ENCODE peak calls at places on chromosomes 1 and 21, in seven cellular contexts. One of them, this sample, is unnamed.

GRCh38 chr1:236685917-236686814 is at the start of gene ACTN2:
- DNase-seq in stimulated activated CD4-positive, alpha-beta T cell treated with anti-CD3 and anti-CD28 coated beads, Interleukin-1b, Interleukin-23, amount 100 ng/mL, for 24 hours: peak
- DNase-seq in frontal cortex: peak
- DNase-seq in activated CD4-positive, alpha-beta T cell treated with anti-CD3 and anti-CD28 coated beads, Interleukin-2, amount 50 U/mL, for 48 hours: peak
- DNase-seq in colonic mucosa: peak
- DNase-seq in T-cell: peak
- DNase-seq in fibroblast of mammary gland: no peak
- DNase-seq in this sample: no peak

GRCh38 chr1:53957231-53957818 is 11.2 kb downstream of the LRRC42 start:
- DNase-seq in stimulated activated CD4-positive, alpha-beta T cell treated with anti-CD3 and anti-CD28 coated beads, Interleukin-1b, Interleukin-23, amount 100 ng/mL, for 24 hours: no peak
- DNase-seq in frontal cortex: no peak
- DNase-seq in activated CD4-positive, alpha-beta T cell treated with anti-CD3 and anti-CD28 coated beads, Interleukin-2, amount 50 U/mL, for 48 hours: no peak
- DNase-seq in colonic mucosa: peak
- DNase-seq in T-cell: no peak
- DNase-seq in fibroblast of mammary gland: no peak
- DNase-seq in this sample: peak

GRCh38 chr1:3803905-3804626 is 7.8 kb upstream of the LRRC47 start:
- DNase-seq in stimulated activated CD4-positive, alpha-beta T cell treated with anti-CD3 and anti-CD28 coated beads, Interleukin-1b, Interleukin-23, amount 100 ng/mL, for 24 hours: no peak
- DNase-seq in frontal cortex: no peak
- DNase-seq in activated CD4-positive, alpha-beta T cell treated with anti-CD3 and anti-CD28 coated beads, Interleukin-2, amount 50 U/mL, for 48 hours: no peak
- DNase-seq in colonic mucosa: no peak
- DNase-seq in T-cell: no peak
- DNase-seq in fibroblast of mammary gland: no peak
- DNase-seq in this sample: no peak

GRCh38 chr1:46449223-46450159 is 40.1 kb upstream of the DMBX1 start:
- DNase-seq in stimulated activated CD4-positive, alpha-beta T cell treated with anti-CD3 and anti-CD28 coated beads, Interleukin-1b, Interleukin-23, amount 100 ng/mL, for 24 hours: no peak
- DNase-seq in frontal cortex: no peak
- DNase-seq in activated CD4-positive, alpha-beta T cell treated with anti-CD3 and anti-CD28 coated beads, Interleukin-2, amount 50 U/mL, for 48 hours: no peak
- DNase-seq in colonic mucosa: no peak
- DNase-seq in T-cell: no peak
- DNase-seq in fibroblast of mammary gland: no peak
- DNase-seq in this sample: no peak

GRCh38 chr1:25677193-25677773 is 60.7 kb downstream of the MAN1C1 start:
- DNase-seq in stimulated activated CD4-positive, alpha-beta T cell treated with anti-CD3 and anti-CD28 coated beads, Interleukin-1b, Interleukin-23, amount 100 ng/mL, for 24 hours: no peak
- DNase-seq in frontal cortex: no peak
- DNase-seq in activated CD4-positive, alpha-beta T cell treated with anti-CD3 and anti-CD28 coated beads, Interleukin-2, amount 50 U/mL, for 48 hours: no peak
- DNase-seq in colonic mucosa: no peak
- DNase-seq in T-cell: peak
- DNase-seq in fibroblast of mammary gland: no peak
- DNase-seq in this sample: no peak

GRCh38 chr1:147723691-147724323 is 36.6 kb downstream of the GJA5 start:
- DNase-seq in stimulated activated CD4-positive, alpha-beta T cell treated with anti-CD3 and anti-CD28 coated beads, Interleukin-1b, Interleukin-23, amount 100 ng/mL, for 24 hours: no peak
- DNase-seq in frontal cortex: no peak
- DNase-seq in activated CD4-positive, alpha-beta T cell treated with anti-CD3 and anti-CD28 coated beads, Interleukin-2, amount 50 U/mL, for 48 hours: peak
- DNase-seq in colonic mucosa: peak
- DNase-seq in T-cell: no peak
- DNase-seq in fibroblast of mammary gland: peak
- DNase-seq in this sample: no peak

GRCh38 chr21:45000637-45001133 is 60.9 kb downstream of the SLX9 start:
- DNase-seq in stimulated activated CD4-positive, alpha-beta T cell treated with anti-CD3 and anti-CD28 coated beads, Interleukin-1b, Interleukin-23, amount 100 ng/mL, for 24 hours: no peak
- DNase-seq in frontal cortex: no peak
- DNase-seq in activated CD4-positive, alpha-beta T cell treated with anti-CD3 and anti-CD28 coated beads, Interleukin-2, amount 50 U/mL, for 48 hours: no peak
- DNase-seq in colonic mucosa: no peak
- DNase-seq in T-cell: no peak
- DNase-seq in fibroblast of mammary gland: no peak
- DNase-seq in this sample: no peak

GRCh38 chr1:180181996-180182675 is 27.5 kb downstream of the QSOX1 start:
- DNase-seq in stimulated activated CD4-positive, alpha-beta T cell treated with anti-CD3 and anti-CD28 coated beads, Interleukin-1b, Interleukin-23, amount 100 ng/mL, for 24 hours: no peak
- DNase-seq in frontal cortex: no peak
- DNase-seq in activated CD4-positive, alpha-beta T cell treated with anti-CD3 and anti-CD28 coated beads, Interleukin-2, amount 50 U/mL, for 48 hours: no peak
- DNase-seq in colonic mucosa: no peak
- DNase-seq in T-cell: no peak
- DNase-seq in fibroblast of mammary gland: no peak
- DNase-seq in this sample: no peak

GRCh38 chr1:49293016-49293415 is 516.3 kb upstream of the BEND5 start:
- DNase-seq in stimulated activated CD4-positive, alpha-beta T cell treated with anti-CD3 and anti-CD28 coated beads, Interleukin-1b, Interleukin-23, amount 100 ng/mL, for 24 hours: no peak
- DNase-seq in frontal cortex: no peak
- DNase-seq in activated CD4-positive, alpha-beta T cell treated with anti-CD3 and anti-CD28 coated beads, Interleukin-2, amount 50 U/mL, for 48 hours: no peak
- DNase-seq in colonic mucosa: no peak
- DNase-seq in T-cell: no peak
- DNase-seq in fibroblast of mammary gland: no peak
- DNase-seq in this sample: no peak

GRCh38 chr1:226948480-226948879 is 8.4 kb downstream of the COQ8A start:
- DNase-seq in stimulated activated CD4-positive, alpha-beta T cell treated with anti-CD3 and anti-CD28 coated beads, Interleukin-1b, Interleukin-23, amount 100 ng/mL, for 24 hours: no peak
- DNase-seq in frontal cortex: no peak
- DNase-seq in activated CD4-positive, alpha-beta T cell treated with anti-CD3 and anti-CD28 coated beads, Interleukin-2, amount 50 U/mL, for 48 hours: no peak
- DNase-seq in colonic mucosa: no peak
- DNase-seq in T-cell: no peak
- DNase-seq in fibroblast of mammary gland: no peak
- DNase-seq in this sample: no peak

GRCh38 chr1:208412994-208413393 is 168.8 kb upstream of the PLXNA2 start:
- DNase-seq in stimulated activated CD4-positive, alpha-beta T cell treated with anti-CD3 and anti-CD28 coated beads, Interleukin-1b, Interleukin-23, amount 100 ng/mL, for 24 hours: no peak
- DNase-seq in frontal cortex: no peak
- DNase-seq in activated CD4-positive, alpha-beta T cell treated with anti-CD3 and anti-CD28 coated beads, Interleukin-2, amount 50 U/mL, for 48 hours: no peak
- DNase-seq in colonic mucosa: no peak
- DNase-seq in T-cell: no peak
- DNase-seq in fibroblast of mammary gland: no peak
- DNase-seq in this sample: no peak

GRCh38 chr1:206479164-206480125 is 9.2 kb downstream of the IKBKE start:
- DNase-seq in stimulated activated CD4-positive, alpha-beta T cell treated with anti-CD3 and anti-CD28 coated beads, Interleukin-1b, Interleukin-23, amount 100 ng/mL, for 24 hours: no peak
- DNase-seq in frontal cortex: peak
- DNase-seq in activated CD4-positive, alpha-beta T cell treated with anti-CD3 and anti-CD28 coated beads, Interleukin-2, amount 50 U/mL, for 48 hours: peak
- DNase-seq in colonic mucosa: peak
- DNase-seq in T-cell: peak
- DNase-seq in fibroblast of mammary gland: peak
- DNase-seq in this sample: peak

GRCh38 chr1:185495898-185496297 is 178.9 kb upstream of the IVNS1ABP start:
- DNase-seq in stimulated activated CD4-positive, alpha-beta T cell treated with anti-CD3 and anti-CD28 coated beads, Interleukin-1b, Interleukin-23, amount 100 ng/mL, for 24 hours: no peak
- DNase-seq in frontal cortex: no peak
- DNase-seq in activated CD4-positive, alpha-beta T cell treated with anti-CD3 and anti-CD28 coated beads, Interleukin-2, amount 50 U/mL, for 48 hours: no peak
- DNase-seq in colonic mucosa: no peak
- DNase-seq in T-cell: no peak
- DNase-seq in fibroblast of mammary gland: no peak
- DNase-seq in this sample: no peak

GRCh38 chr1:41174170-41174569 is 67.9 kb downstream of the SCMH1 start:
- DNase-seq in stimulated activated CD4-positive, alpha-beta T cell treated with anti-CD3 and anti-CD28 coated beads, Interleukin-1b, Interleukin-23, amount 100 ng/mL, for 24 hours: no peak
- DNase-seq in frontal cortex: no peak
- DNase-seq in activated CD4-positive, alpha-beta T cell treated with anti-CD3 and anti-CD28 coated beads, Interleukin-2, amount 50 U/mL, for 48 hours: no peak
- DNase-seq in colonic mucosa: no peak
- DNase-seq in T-cell: no peak
- DNase-seq in fibroblast of mammary gland: no peak
- DNase-seq in this sample: no peak

GRCh38 chr1:218266356-218266755 is 18.7 kb upstream of the RRP15 start:
- DNase-seq in stimulated activated CD4-positive, alpha-beta T cell treated with anti-CD3 and anti-CD28 coated beads, Interleukin-1b, Interleukin-23, amount 100 ng/mL, for 24 hours: no peak
- DNase-seq in frontal cortex: no peak
- DNase-seq in activated CD4-positive, alpha-beta T cell treated with anti-CD3 and anti-CD28 coated beads, Interleukin-2, amount 50 U/mL, for 48 hours: no peak
- DNase-seq in colonic mucosa: no peak
- DNase-seq in T-cell: no peak
- DNase-seq in fibroblast of mammary gland: peak
- DNase-seq in this sample: no peak

GRCh38 chr1:153777648-153778047 is 2.4 kb downstream of the SLC27A3 start:
- DNase-seq in stimulated activated CD4-positive, alpha-beta T cell treated with anti-CD3 and anti-CD28 coated beads, Interleukin-1b, Interleukin-23, amount 100 ng/mL, for 24 hours: no peak
- DNase-seq in frontal cortex: peak
- DNase-seq in activated CD4-positive, alpha-beta T cell treated with anti-CD3 and anti-CD28 coated beads, Interleukin-2, amount 50 U/mL, for 48 hours: no peak
- DNase-seq in colonic mucosa: no peak
- DNase-seq in T-cell: no peak
- DNase-seq in fibroblast of mammary gland: peak
- DNase-seq in this sample: no peak

This sample was measured in 8988T.